ENCODE peak calls at places on chromosomes 12 and 14, in five cellular contexts. V is T-cell, I is glutamatergic neuron, G is aorta, Q is right cardiac atrium. M is an unnamed sample.

GRCh38 chr12:112409064-112409905 is at the start of gene RPL6:
- DNase-seq in V (peak; percentile 79), I (peak; percentile 59), G (peak; percentile 81), Q (peak; percentile 83), M (peak; percentile 79)

GRCh38 chr12:89247541-89247942 is 104.8 kb downstream of the DUSP6 start:
- DNase-seq in V (no peak), I (no peak), G (no peak), Q (no peak), M (no peak)

GRCh38 chr12:4355843-4356327 is 23.6 kb downstream of the FGF23 start:
- DNase-seq in V (no peak), I (peak; percentile 81), G (no peak), Q (peak; percentile 58), M (no peak)

GRCh38 chr14:60713513-60713912 is 10.6 kb downstream of the SIX4 start:
- DNase-seq in V (no peak), I (no peak), G (no peak), Q (no peak), M (no peak)

GRCh38 chr14:30355431-30355913 is 203.5 kb upstream of the G2E3 start:
- DNase-seq in V (no peak), I (no peak), G (no peak), Q (no peak), M (no peak)

GRCh38 chr14:21846227-21846885 is 172.7 kb upstream of the OR4E1 start:
- DNase-seq in V (peak; percentile 60), I (peak; percentile 78), G (no peak), Q (peak; percentile 46), M (no peak)

GRCh38 chr12:76670776-76671175 is 93.1 kb upstream of the ZDHHC17 start:
- DNase-seq in V (no peak), I (no peak), G (no peak), Q (no peak), M (peak; percentile 29)

GRCh38 chr12:768434-768833 is 16.1 kb downstream of the WNK1 start:
- DNase-seq in V (no peak), I (no peak), G (no peak), Q (no peak), M (no peak)

GRCh38 chr12:16586350-16587109 is 19.4 kb downstream of the LMO3 start:
- DNase-seq in V (no peak), I (no peak), G (no peak), Q (peak; percentile 69), M (no peak)

GRCh38 chr12:42426733-42427132 is 100.8 kb downstream of the PPHLN1 start:
- DNase-seq in V (no peak), I (no peak), G (no peak), Q (peak; percentile 59), M (peak; percentile 31)

GRCh38 chr12:116773276-116773731 is 35.2 kb downstream of the RNFT2 start:
- DNase-seq in V (no peak), I (no peak), G (no peak), Q (no peak), M (no peak)

GRCh38 chr12:25531502-25532052 is 21.5 kb downstream of the LMNTD1 start:
- DNase-seq in V (no peak), I (no peak), G (no peak), Q (no peak), M (no peak)

GRCh38 chr14:55354500-55354899 is 57.1 kb downstream of the ATG14 start:
- DNase-seq in V (peak; percentile 68), I (peak; percentile 31), G (no peak), Q (peak; percentile 46), M (no peak)

GRCh38 chr14:64008016-64008415 is 155.2 kb downstream of the SYNE2 start:
- DNase-seq in V (no peak), I (no peak), G (no peak), Q (no peak), M (no peak)

GRCh38 chr12:104410786-104411185 is 46.0 kb upstream of the CHST11 start:
- DNase-seq in V (no peak), I (no peak), G (no peak), Q (no peak), M (no peak)

GRCh38 chr12:54159140-54159539 is 29.6 kb downstream of the SMUG1 start:
- DNase-seq in V (no peak), I (peak; percentile 74), G (no peak), Q (no peak), M (no peak)

GRCh38 chr14:74140374-74140850 is 55.7 kb downstream of the LIN52 start:
- DNase-seq in V (no peak), I (peak; percentile 89), G (peak; percentile 54), Q (peak; percentile 90), M (no peak)

GRCh38 chr14:29925736-29926135 is 1.9 kb downstream of the PRKD1 start:
- DNase-seq in V (no peak), I (no peak), G (no peak), Q (no peak), M (no peak)

GRCh38 chr12:75603475-75603874 is 92.1 kb upstream of the KRR1 start:
- DNase-seq in V (no peak), I (no peak), G (no peak), Q (no peak), M (no peak)

GRCh38 chr12:54571166-54571856 is 17.1 kb downstream of the PPP1R1A start:
- DNase-seq in V (no peak), I (no peak), G (no peak), Q (no peak), M (no peak)

GRCh38 chr14:36654185-36655053 is 7.2 kb upstream of the PAX9 start:
- DNase-seq in V (no peak), I (no peak), G (no peak), Q (no peak), M (no peak)

GRCh38 chr14:101559624-101560533 is 1.4 kb upstream of the DIO3 start:
- DNase-seq in V (no peak), I (peak; percentile 58), G (no peak), Q (peak; percentile 77), M (no peak)

GRCh38 chr12:78887008-78887407 is 22.4 kb downstream of the SYT1 start:
- DNase-seq in V (no peak), I (no peak), G (no peak), Q (no peak), M (peak; percentile 67)

GRCh38 chr14:65084554-65085190 is 17.6 kb downstream of the MAX start:
- DNase-seq in V (no peak), I (no peak), G (no peak), Q (no peak), M (no peak)

GRCh38 chr14:93033983-93034670 is 81.6 kb downstream of the ITPK1 start:
- DNase-seq in V (peak; percentile 65), I (no peak), G (no peak), Q (peak; percentile 64), M (no peak)

GRCh38 chr12:132711169-132711843 is 664 bp downstream of the PGAM5 start:
- DNase-seq in V (no peak), I (peak; percentile 55), G (no peak), Q (no peak), M (no peak)

GRCh38 chr14:54048311-54048710 is 91.7 kb upstream of the BMP4 start:
- DNase-seq in V (no peak), I (no peak), G (no peak), Q (peak; percentile 38), M (no peak)

GRCh38 chr14:102043251-102044025 is 43.4 kb downstream of the HSP90AA1 start:
- DNase-seq in V (no peak), I (no peak), G (no peak), Q (no peak), M (no peak)

GRCh38 chr14:99383457-99384428 is 96.9 kb downstream of the SETD3 start:
- DNase-seq in V (no peak), I (no peak), G (no peak), Q (no peak), M (no peak)

GRCh38 chr14:77459072-77459723 is 1.3 kb downstream of the AHSA1 start:
- DNase-seq in V (peak; percentile 44), I (peak; percentile 72), G (peak; percentile 60), Q (no peak), M (no peak)

GRCh38 chr12:9133243-9133938 is 17.7 kb upstream of the A2M start:
- DNase-seq in V (no peak), I (no peak), G (no peak), Q (no peak), M (peak; percentile 8)

GRCh38 chr12:45990468-45991288 is at the start of gene SCAF11:
- DNase-seq in V (peak; percentile 100), I (peak; percentile 100), G (peak; percentile 100), Q (peak; percentile 100), M (peak; percentile 98)

GRCh38 chr12:98060421-98060820 is 455.0 kb upstream of the TMPO start:
- DNase-seq in V (no peak), I (no peak), G (no peak), Q (no peak), M (no peak)

GRCh38 chr14:60061371-60061770 is 30.4 kb upstream of the PCNX4 start:
- DNase-seq in V (no peak), I (no peak), G (no peak), Q (no peak), M (peak; percentile 18)

M was measured in HS-5.